ENCODE peak calls at places on chromosomes 5 and 9, in nine cellular contexts. One of them, this sample, is unnamed.

GRCh38 chr5:114296191-114296590 is 65.7 kb upstream of the KCNN2 start:
- DNase-seq in CD4-positive, alpha-beta T cell: no peak
- DNase-seq in cardiac muscle cell: no peak
- DNase-seq in activated T-helper 1 cell treated with anti-CD3 and anti-CD28 coated beads, Interleukin-12 subunit alpha, Interleukin-12 subunit beta, Interleukin-2, Interleukin-4 antibody, amounts not matched to agents 30 ng/mL and 10 ng/mL and 1 ng/mL, durations not matched to agents 14 hours and 24 hours and 36 hours: no peak
- DNase-seq in HCT116: no peak
- DNase-seq in GM20000: no peak
- DNase-seq in activated B cell treated with CpG ODN at 0.5 μM for 24 hours: no peak
- DNase-seq in breast epithelium: no peak
- DNase-seq in stimulated activated CD8-positive, alpha-beta memory T cell treated with anti-CD3 and anti-CD28 coated beads, Interleukin-15, amount 100 ng/mL, for 24 hours: no peak
- DNase-seq in this sample: no peak

GRCh38 chr9:100884518-100884917 is 144.0 kb upstream of the PLPPR1 start:
- DNase-seq in CD4-positive, alpha-beta T cell: no peak
- DNase-seq in cardiac muscle cell: peak; percentile 36
- DNase-seq in activated T-helper 1 cell treated with anti-CD3 and anti-CD28 coated beads, Interleukin-12 subunit alpha, Interleukin-12 subunit beta, Interleukin-2, Interleukin-4 antibody, amounts not matched to agents 30 ng/mL and 10 ng/mL and 1 ng/mL, durations not matched to agents 14 hours and 24 hours and 36 hours: no peak
- DNase-seq in HCT116: no peak
- DNase-seq in GM20000: no peak
- DNase-seq in activated B cell treated with CpG ODN at 0.5 μM for 24 hours: no peak
- DNase-seq in breast epithelium: no peak
- DNase-seq in stimulated activated CD8-positive, alpha-beta memory T cell treated with anti-CD3 and anti-CD28 coated beads, Interleukin-15, amount 100 ng/mL, for 24 hours: no peak
- DNase-seq in this sample: no peak

GRCh38 chr9:92986175-92987110 is 39.1 kb downstream of the FGD3 start:
- DNase-seq in CD4-positive, alpha-beta T cell: peak; percentile 60
- DNase-seq in cardiac muscle cell: no peak
- DNase-seq in activated T-helper 1 cell treated with anti-CD3 and anti-CD28 coated beads, Interleukin-12 subunit alpha, Interleukin-12 subunit beta, Interleukin-2, Interleukin-4 antibody, amounts not matched to agents 30 ng/mL and 10 ng/mL and 1 ng/mL, durations not matched to agents 14 hours and 24 hours and 36 hours: no peak
- DNase-seq in HCT116: no peak
- DNase-seq in GM20000: no peak
- DNase-seq in activated B cell treated with CpG ODN at 0.5 μM for 24 hours: no peak
- DNase-seq in breast epithelium: no peak
- DNase-seq in stimulated activated CD8-positive, alpha-beta memory T cell treated with anti-CD3 and anti-CD28 coated beads, Interleukin-15, amount 100 ng/mL, for 24 hours: no peak
- DNase-seq in this sample: no peak

GRCh38 chr9:117828466-117828865 is 124.3 kb downstream of the TLR4 start:
- DNase-seq in CD4-positive, alpha-beta T cell: no peak
- DNase-seq in cardiac muscle cell: no peak
- DNase-seq in activated T-helper 1 cell treated with anti-CD3 and anti-CD28 coated beads, Interleukin-12 subunit alpha, Interleukin-12 subunit beta, Interleukin-2, Interleukin-4 antibody, amounts not matched to agents 30 ng/mL and 10 ng/mL and 1 ng/mL, durations not matched to agents 14 hours and 24 hours and 36 hours: no peak
- DNase-seq in HCT116: no peak
- DNase-seq in GM20000: no peak
- DNase-seq in activated B cell treated with CpG ODN at 0.5 μM for 24 hours: no peak
- DNase-seq in breast epithelium: no peak
- DNase-seq in stimulated activated CD8-positive, alpha-beta memory T cell treated with anti-CD3 and anti-CD28 coated beads, Interleukin-15, amount 100 ng/mL, for 24 hours: no peak
- DNase-seq in this sample: no peak

GRCh38 chr5:14265574-14265973 is 122.4 kb downstream of the TRIO start:
- DNase-seq in CD4-positive, alpha-beta T cell: no peak
- DNase-seq in cardiac muscle cell: no peak
- DNase-seq in activated T-helper 1 cell treated with anti-CD3 and anti-CD28 coated beads, Interleukin-12 subunit alpha, Interleukin-12 subunit beta, Interleukin-2, Interleukin-4 antibody, amounts not matched to agents 30 ng/mL and 10 ng/mL and 1 ng/mL, durations not matched to agents 14 hours and 24 hours and 36 hours: no peak
- DNase-seq in HCT116: peak; percentile 74
- DNase-seq in GM20000: no peak
- DNase-seq in activated B cell treated with CpG ODN at 0.5 μM for 24 hours: no peak
- DNase-seq in breast epithelium: no peak
- DNase-seq in stimulated activated CD8-positive, alpha-beta memory T cell treated with anti-CD3 and anti-CD28 coated beads, Interleukin-15, amount 100 ng/mL, for 24 hours: no peak
- DNase-seq in this sample: no peak

GRCh38 chr5:167916261-167916660 is 375.2 kb upstream of the WWC1 start:
- DNase-seq in CD4-positive, alpha-beta T cell: no peak
- DNase-seq in cardiac muscle cell: no peak
- DNase-seq in activated T-helper 1 cell treated with anti-CD3 and anti-CD28 coated beads, Interleukin-12 subunit alpha, Interleukin-12 subunit beta, Interleukin-2, Interleukin-4 antibody, amounts not matched to agents 30 ng/mL and 10 ng/mL and 1 ng/mL, durations not matched to agents 14 hours and 24 hours and 36 hours: no peak
- DNase-seq in HCT116: no peak
- DNase-seq in GM20000: no peak
- DNase-seq in activated B cell treated with CpG ODN at 0.5 μM for 24 hours: no peak
- DNase-seq in breast epithelium: no peak
- DNase-seq in stimulated activated CD8-positive, alpha-beta memory T cell treated with anti-CD3 and anti-CD28 coated beads, Interleukin-15, amount 100 ng/mL, for 24 hours: no peak
- DNase-seq in this sample: no peak

GRCh38 chr5:11027660-11028059 is 266.6 kb upstream of the DAP start:
- DNase-seq in CD4-positive, alpha-beta T cell: no peak
- DNase-seq in cardiac muscle cell: no peak
- DNase-seq in activated T-helper 1 cell treated with anti-CD3 and anti-CD28 coated beads, Interleukin-12 subunit alpha, Interleukin-12 subunit beta, Interleukin-2, Interleukin-4 antibody, amounts not matched to agents 30 ng/mL and 10 ng/mL and 1 ng/mL, durations not matched to agents 14 hours and 24 hours and 36 hours: no peak
- DNase-seq in HCT116: no peak
- DNase-seq in GM20000: no peak
- DNase-seq in activated B cell treated with CpG ODN at 0.5 μM for 24 hours: no peak
- DNase-seq in breast epithelium: no peak
- DNase-seq in stimulated activated CD8-positive, alpha-beta memory T cell treated with anti-CD3 and anti-CD28 coated beads, Interleukin-15, amount 100 ng/mL, for 24 hours: no peak
- DNase-seq in this sample: no peak

GRCh38 chr9:14111670-14112069 is 202.3 kb downstream of the NFIB start:
- DNase-seq in CD4-positive, alpha-beta T cell: no peak
- DNase-seq in cardiac muscle cell: no peak
- DNase-seq in activated T-helper 1 cell treated with anti-CD3 and anti-CD28 coated beads, Interleukin-12 subunit alpha, Interleukin-12 subunit beta, Interleukin-2, Interleukin-4 antibody, amounts not matched to agents 30 ng/mL and 10 ng/mL and 1 ng/mL, durations not matched to agents 14 hours and 24 hours and 36 hours: no peak
- DNase-seq in HCT116: no peak
- DNase-seq in GM20000: no peak
- DNase-seq in activated B cell treated with CpG ODN at 0.5 μM for 24 hours: no peak
- DNase-seq in breast epithelium: no peak
- DNase-seq in stimulated activated CD8-positive, alpha-beta memory T cell treated with anti-CD3 and anti-CD28 coated beads, Interleukin-15, amount 100 ng/mL, for 24 hours: no peak
- DNase-seq in this sample: no peak

GRCh38 chr9:37197158-37198033 is 77.0 kb downstream of the ZCCHC7 start:
- DNase-seq in CD4-positive, alpha-beta T cell: no peak
- DNase-seq in cardiac muscle cell: peak; percentile 62
- DNase-seq in activated T-helper 1 cell treated with anti-CD3 and anti-CD28 coated beads, Interleukin-12 subunit alpha, Interleukin-12 subunit beta, Interleukin-2, Interleukin-4 antibody, amounts not matched to agents 30 ng/mL and 10 ng/mL and 1 ng/mL, durations not matched to agents 14 hours and 24 hours and 36 hours: no peak
- DNase-seq in HCT116: no peak
- DNase-seq in GM20000: peak; percentile 17
- DNase-seq in activated B cell treated with CpG ODN at 0.5 μM for 24 hours: no peak
- DNase-seq in breast epithelium: no peak
- DNase-seq in stimulated activated CD8-positive, alpha-beta memory T cell treated with anti-CD3 and anti-CD28 coated beads, Interleukin-15, amount 100 ng/mL, for 24 hours: no peak
- DNase-seq in this sample: no peak

GRCh38 chr5:179162351-179163235 is 102.4 kb downstream of the ZNF354C start:
- DNase-seq in CD4-positive, alpha-beta T cell: no peak
- DNase-seq in cardiac muscle cell: no peak
- DNase-seq in activated T-helper 1 cell treated with anti-CD3 and anti-CD28 coated beads, Interleukin-12 subunit alpha, Interleukin-12 subunit beta, Interleukin-2, Interleukin-4 antibody, amounts not matched to agents 30 ng/mL and 10 ng/mL and 1 ng/mL, durations not matched to agents 14 hours and 24 hours and 36 hours: no peak
- DNase-seq in HCT116: no peak
- DNase-seq in GM20000: no peak
- DNase-seq in activated B cell treated with CpG ODN at 0.5 μM for 24 hours: no peak
- DNase-seq in breast epithelium: peak; percentile 42
- DNase-seq in stimulated activated CD8-positive, alpha-beta memory T cell treated with anti-CD3 and anti-CD28 coated beads, Interleukin-15, amount 100 ng/mL, for 24 hours: no peak
- DNase-seq in this sample: no peak

GRCh38 chr5:94245608-94246007 is 372.8 kb downstream of the KIAA0825 start:
- DNase-seq in CD4-positive, alpha-beta T cell: no peak
- DNase-seq in cardiac muscle cell: no peak
- DNase-seq in activated T-helper 1 cell treated with anti-CD3 and anti-CD28 coated beads, Interleukin-12 subunit alpha, Interleukin-12 subunit beta, Interleukin-2, Interleukin-4 antibody, amounts not matched to agents 30 ng/mL and 10 ng/mL and 1 ng/mL, durations not matched to agents 14 hours and 24 hours and 36 hours: no peak
- DNase-seq in HCT116: no peak
- DNase-seq in GM20000: no peak
- DNase-seq in activated B cell treated with CpG ODN at 0.5 μM for 24 hours: no peak
- DNase-seq in breast epithelium: no peak
- DNase-seq in stimulated activated CD8-positive, alpha-beta memory T cell treated with anti-CD3 and anti-CD28 coated beads, Interleukin-15, amount 100 ng/mL, for 24 hours: no peak
- DNase-seq in this sample: no peak

GRCh38 chr5:114419941-114420340 is 58.1 kb downstream of the KCNN2 start:
- DNase-seq in CD4-positive, alpha-beta T cell: no peak
- DNase-seq in cardiac muscle cell: no peak
- DNase-seq in activated T-helper 1 cell treated with anti-CD3 and anti-CD28 coated beads, Interleukin-12 subunit alpha, Interleukin-12 subunit beta, Interleukin-2, Interleukin-4 antibody, amounts not matched to agents 30 ng/mL and 10 ng/mL and 1 ng/mL, durations not matched to agents 14 hours and 24 hours and 36 hours: no peak
- DNase-seq in HCT116: no peak
- DNase-seq in GM20000: no peak
- DNase-seq in activated B cell treated with CpG ODN at 0.5 μM for 24 hours: no peak
- DNase-seq in breast epithelium: no peak
- DNase-seq in stimulated activated CD8-positive, alpha-beta memory T cell treated with anti-CD3 and anti-CD28 coated beads, Interleukin-15, amount 100 ng/mL, for 24 hours: no peak
- DNase-seq in this sample: no peak

GRCh38 chr5:10151656-10152055 is 98.0 kb downstream of the ATPSCKMT start:
- DNase-seq in CD4-positive, alpha-beta T cell: no peak
- DNase-seq in cardiac muscle cell: no peak
- DNase-seq in activated T-helper 1 cell treated with anti-CD3 and anti-CD28 coated beads, Interleukin-12 subunit alpha, Interleukin-12 subunit beta, Interleukin-2, Interleukin-4 antibody, amounts not matched to agents 30 ng/mL and 10 ng/mL and 1 ng/mL, durations not matched to agents 14 hours and 24 hours and 36 hours: no peak
- DNase-seq in HCT116: no peak
- DNase-seq in GM20000: no peak
- DNase-seq in activated B cell treated with CpG ODN at 0.5 μM for 24 hours: no peak
- DNase-seq in breast epithelium: no peak
- DNase-seq in stimulated activated CD8-positive, alpha-beta memory T cell treated with anti-CD3 and anti-CD28 coated beads, Interleukin-15, amount 100 ng/mL, for 24 hours: no peak
- DNase-seq in this sample: no peak

GRCh38 chr9:84277646-84278045 is 62.9 kb downstream of the SLC28A3 start:
- DNase-seq in CD4-positive, alpha-beta T cell: no peak
- DNase-seq in cardiac muscle cell: no peak
- DNase-seq in activated T-helper 1 cell treated with anti-CD3 and anti-CD28 coated beads, Interleukin-12 subunit alpha, Interleukin-12 subunit beta, Interleukin-2, Interleukin-4 antibody, amounts not matched to agents 30 ng/mL and 10 ng/mL and 1 ng/mL, durations not matched to agents 14 hours and 24 hours and 36 hours: no peak
- DNase-seq in HCT116: peak; percentile 67
- DNase-seq in GM20000: no peak
- DNase-seq in activated B cell treated with CpG ODN at 0.5 μM for 24 hours: no peak
- DNase-seq in breast epithelium: no peak
- DNase-seq in stimulated activated CD8-positive, alpha-beta memory T cell treated with anti-CD3 and anti-CD28 coated beads, Interleukin-15, amount 100 ng/mL, for 24 hours: no peak
- DNase-seq in this sample: no peak